ENCODE peak calls at places on chromosomes 5 and 9, in six cellular contexts. G, L, K, D, R and S are unnamed samples.

GRCh38 chr5:137887831-137888230 is 1.4 kb upstream of the PKD2L2 start:
- DNase-seq in G (no peak), L (no peak), K (no peak), D (no peak), R (no peak), S (no peak)

GRCh38 chr5:80041536-80041935 is 6.4 kb downstream of the THBS4 start:
- DNase-seq in G (no peak), L (no peak), K (no peak), D (no peak), R (no peak), S (no peak)

GRCh38 chr9:109751253-109751652 is 28.7 kb upstream of the PALM2AKAP2 start:
- DNase-seq in G (no peak), L (peak), K (no peak), D (no peak), R (no peak), S (no peak)

GRCh38 chr5:178350361-178351220 is 118.0 kb upstream of the PHYKPL start:
- DNase-seq in G (no peak), L (no peak), K (no peak), D (no peak), R (no peak), S (no peak)

GRCh38 chr9:93677061-93677571 is 100.7 kb downstream of the PHF2 start:
- DNase-seq in G (no peak), L (no peak), K (no peak), D (no peak), R (no peak), S (no peak)

GRCh38 chr9:80040457-80040856 is 468.7 kb downstream of the TLE4 start:
- DNase-seq in G (no peak), L (peak), K (no peak), D (no peak), R (no peak), S (no peak)

GRCh38 chr5:10111575-10111974 is 138.1 kb downstream of the ATPSCKMT start:
- DNase-seq in G (no peak), L (peak), K (peak), D (no peak), R (peak), S (no peak)

GRCh38 chr5:91266184-91266705 is 116.9 kb downstream of the ARRDC3 start:
- DNase-seq in G (no peak), L (no peak), K (peak), D (no peak), R (peak), S (no peak)

GRCh38 chr5:38556599-38557308 is at the start of gene LIFR:
- DNase-seq in G (peak), L (peak), K (peak), D (no peak), R (peak), S (peak)

GRCh38 chr9:129081388-129081889 is 528 bp downstream of the DOLPP1 start:
- DNase-seq in G (no peak), L (no peak), K (no peak), D (no peak), R (no peak), S (no peak)

GRCh38 chr5:56412601-56413379 is 179.7 kb upstream of the ANKRD55 start:
- DNase-seq in G (no peak), L (no peak), K (no peak), D (no peak), R (no peak), S (no peak)

GRCh38 chr5:35854248-35854647 is 2.4 kb upstream of the IL7R start:
- DNase-seq in G (peak), L (no peak), K (no peak), D (peak), R (no peak), S (no peak)

GRCh38 chr5:74434124-74434899 is 206.2 kb downstream of the ENC1 start:
- DNase-seq in G (no peak), L (peak), K (no peak), D (no peak), R (no peak), S (no peak)

GRCh38 chr5:146118325-146118724 is 12.9 kb upstream of the PLAC8L1 start:
- DNase-seq in G (no peak), L (no peak), K (no peak), D (no peak), R (no peak), S (no peak)

GRCh38 chr9:108885643-108886348 is 23.7 kb downstream of the ACTL7A start:
- DNase-seq in G (no peak), L (no peak), K (peak), D (no peak), R (peak), S (peak)

GRCh38 chr5:139631520-139632165 is 16.5 kb upstream of the CXXC5 start:
- DNase-seq in G (no peak), L (no peak), K (no peak), D (no peak), R (no peak), S (no peak)

GRCh38 chr5:171992813-171993212 is 13.6 kb downstream of the FBXW11 start:
- DNase-seq in G (no peak), L (no peak), K (no peak), D (no peak), R (no peak), S (no peak)

GRCh38 chr5:179699640-179700298 is 1.0 kb downstream of the CANX start:
- DNase-seq in G (peak), L (peak), K (peak), D (no peak), R (peak), S (no peak)

GRCh38 chr5:126514159-126515141 is 80.6 kb downstream of the ALDH7A1 start:
- DNase-seq in G (no peak), L (no peak), K (peak), D (no peak), R (peak), S (no peak)

GRCh38 chr5:176738851-176739250 is 71.5 kb upstream of the UNC5A start:
- DNase-seq in G (no peak), L (no peak), K (no peak), D (no peak), R (no peak), S (no peak)

DNA sequence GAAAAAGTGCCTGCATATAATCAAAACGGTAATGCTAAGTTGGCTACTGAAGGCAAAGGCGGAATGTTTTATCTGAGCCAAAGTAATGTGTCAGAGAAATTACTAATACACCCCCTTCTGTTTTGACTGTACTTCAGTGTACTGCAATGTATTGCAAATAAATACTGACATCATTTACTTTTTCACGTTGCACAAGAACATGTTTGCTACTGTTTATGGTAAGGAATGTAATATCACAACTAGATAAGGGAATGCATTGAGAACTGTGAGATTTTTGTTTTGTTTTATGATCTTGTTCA is 825 bp upstream of the AGTPBP1 start:
- DNase-seq in G (no peak), L (no peak), K (peak), D (no peak), R (no peak), S (peak)
- H3K4me3 ChIP-seq in G (peak), L (peak), K (peak), D (peak), R (peak), S (peak)

DNA sequence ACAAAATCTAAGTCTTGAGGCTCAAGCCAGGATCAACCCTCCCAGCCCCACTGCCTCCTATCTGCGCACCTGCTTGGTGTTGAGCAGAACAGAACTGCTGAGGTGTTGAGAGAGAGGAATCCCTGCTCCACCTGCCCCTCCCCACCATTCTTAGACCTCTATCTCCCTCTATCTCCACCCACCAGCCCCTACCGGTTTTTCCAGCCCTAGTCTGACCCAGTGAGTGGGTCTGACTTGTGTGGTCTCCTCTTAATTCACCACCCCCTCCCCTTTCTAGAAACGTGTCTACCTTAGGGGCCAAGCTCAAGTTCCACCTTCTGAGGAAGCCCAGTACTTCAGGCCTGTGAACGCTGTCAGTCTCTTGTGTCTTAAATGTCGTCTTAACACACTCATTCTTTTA is 93.7 kb downstream of the ARHGAP26 start:
- DNase-seq in G (no peak), L (no peak), K (no peak), D (no peak), R (no peak), S (no peak)
- H3K4me3 ChIP-seq in G (no peak), L (no peak), K (no peak), D (no peak), R (no peak), S (no peak)

GRCh38 chr9:121491111-121491510 is 8.5 kb downstream of the GGTA1 start:
- DNase-seq in G (no peak), L (no peak), K (no peak), D (no peak), R (no peak), S (no peak)

GRCh38 chr9:121494192-121494591 is 5.5 kb downstream of the GGTA1 start:
- DNase-seq in G (no peak), L (no peak), K (no peak), D (no peak), R (no peak), S (no peak)

GRCh38 chr9:121484659-121485446 is 14.8 kb downstream of the GGTA1 start:
- DNase-seq in G (no peak), L (no peak), K (no peak), D (no peak), R (no peak), S (no peak)

GRCh38 chr9:121485618-121486531 is 13.8 kb downstream of the GGTA1 start:
- DNase-seq in G (no peak), L (no peak), K (no peak), D (no peak), R (no peak), S (no peak)

DNA sequence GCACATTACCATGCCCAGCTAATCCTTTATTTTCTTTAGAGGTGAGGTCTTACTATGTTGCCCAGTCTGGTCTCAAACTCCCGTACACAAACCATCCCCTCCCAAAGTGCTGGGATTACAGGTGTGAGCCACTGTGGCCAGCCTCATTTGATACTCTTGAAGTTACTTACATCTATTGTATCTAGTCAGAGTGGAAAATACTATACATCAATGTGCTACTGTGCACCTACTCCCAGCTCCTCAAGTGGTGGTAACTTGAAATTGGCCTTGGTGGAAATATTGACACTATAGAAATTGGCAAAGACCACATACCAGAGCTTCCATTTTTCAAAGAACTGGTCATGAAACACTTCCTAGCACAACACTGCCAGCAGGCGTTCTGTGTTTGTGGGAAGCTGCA is 10.3 kb downstream of the GGTA1 start:
- DNase-seq in G (no peak), L (no peak), K (no peak), D (no peak), R (no peak), S (no peak)
- H3K4me3 ChIP-seq in G (no peak), L (no peak), K (no peak), D (no peak), R (no peak), S (no peak)

GRCh38 chr5:140674211-140674610 is 835 bp upstream of the DND1 start:
- DNase-seq in G (no peak), L (no peak), K (no peak), D (no peak), R (no peak), S (no peak)

GRCh38 chr5:140674629-140675028 is 1.3 kb upstream of the DND1 start:
- DNase-seq in G (no peak), L (no peak), K (no peak), D (no peak), R (no peak), S (no peak)

GRCh38 chr5:140671472-140672210 is 1.7 kb downstream of the DND1 start:
- DNase-seq in G (no peak), L (no peak), K (no peak), D (no peak), R (no peak), S (no peak)

GRCh38 chr5:140672455-140673186 is 755 bp downstream of the DND1 start:
- DNase-seq in G (no peak), L (peak), K (peak), D (no peak), R (no peak), S (no peak)

DNA sequence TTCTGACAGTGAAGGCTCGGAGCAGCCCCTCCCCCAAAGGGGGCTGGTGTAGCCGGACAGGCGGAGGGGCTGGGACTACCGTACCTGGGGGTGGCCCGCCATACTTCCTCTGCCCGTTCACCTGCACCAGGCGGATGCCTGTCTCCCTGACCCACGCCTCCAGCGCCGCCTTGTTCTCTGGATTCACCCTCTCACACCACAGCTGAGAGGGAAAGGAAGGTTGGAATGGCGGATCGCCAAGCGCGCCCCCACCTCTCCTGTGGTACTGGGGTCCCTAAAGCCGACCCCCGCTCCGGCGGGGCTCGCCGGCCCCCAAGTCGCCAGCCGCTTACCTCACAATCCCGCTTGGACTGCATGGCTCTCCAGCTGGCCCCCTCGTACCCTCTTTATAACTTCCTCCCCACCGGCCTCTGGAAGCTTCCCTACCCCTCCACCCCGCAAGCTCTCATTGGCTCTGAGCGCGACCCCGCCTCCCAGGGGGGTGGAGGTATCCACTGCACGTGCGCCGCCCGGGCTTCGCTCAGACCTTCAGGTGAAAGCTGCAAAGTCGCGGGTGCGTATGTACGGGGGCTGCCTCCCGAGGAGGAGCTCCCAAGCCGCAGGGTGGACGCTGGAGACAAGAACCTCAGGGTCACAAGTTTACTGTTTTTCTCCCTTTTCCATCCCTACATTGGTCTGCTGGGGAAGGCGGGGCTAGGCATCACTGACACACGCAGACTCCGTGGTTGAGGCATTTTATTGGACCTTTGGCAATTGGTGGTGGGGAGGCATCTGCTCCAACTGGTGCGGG is at the start of gene DND1:
- DNase-seq in G (no peak), L (no peak), K (no peak), D (no peak), R (no peak), S (no peak)
- H3K4me3 ChIP-seq in G (no peak), L (no peak), K (no peak), D (no peak), R (no peak), S (no peak)

GRCh38 chr5:16712178-16712577 is 95.4 kb upstream of the RETREG1 start:
- DNase-seq in G (no peak), L (peak), K (no peak), D (no peak), R (no peak), S (no peak)

GRCh38 chr5:16709691-16710420 is 93.1 kb upstream of the RETREG1 start:
- DNase-seq in G (no peak), L (no peak), K (no peak), D (no peak), R (no peak), S (no peak)

GRCh38 chr5:16707869-16708192 is 91.0 kb upstream of the RETREG1 start:
- DNase-seq in G (no peak), L (no peak), K (no peak), D (no peak), R (no peak), S (no peak)

GRCh38 chr5:16713386-16713928 is 96.7 kb upstream of the RETREG1 start:
- DNase-seq in G (no peak), L (peak), K (peak), D (no peak), R (peak), S (no peak)

GRCh38 chr5:16712600-16712999 is 95.8 kb upstream of the RETREG1 start:
- DNase-seq in G (no peak), L (no peak), K (no peak), D (no peak), R (no peak), S (no peak)
- H3K4me3 ChIP-seq in G (no peak), L (peak), K (no peak), D (no peak), R (no peak), S (no peak)

GRCh38 chr9:18923671-18924430 is 109.2 kb downstream of the SAXO1 start:
- DNase-seq in G (no peak), L (no peak), K (no peak), D (no peak), R (no peak), S (no peak)
- H3K4me3 ChIP-seq in G (no peak), L (no peak), K (no peak), D (no peak), R (no peak), S (no peak)

GRCh38 chr9:87512321-87512720 is 14.7 kb downstream of the DAPK1 start:
- DNase-seq in G (no peak), L (no peak), K (no peak), D (no peak), R (no peak), S (no peak)
- H3K4me3 ChIP-seq in G (no peak), L (no peak), K (no peak), D (no peak), R (no peak), S (no peak)

DNA sequence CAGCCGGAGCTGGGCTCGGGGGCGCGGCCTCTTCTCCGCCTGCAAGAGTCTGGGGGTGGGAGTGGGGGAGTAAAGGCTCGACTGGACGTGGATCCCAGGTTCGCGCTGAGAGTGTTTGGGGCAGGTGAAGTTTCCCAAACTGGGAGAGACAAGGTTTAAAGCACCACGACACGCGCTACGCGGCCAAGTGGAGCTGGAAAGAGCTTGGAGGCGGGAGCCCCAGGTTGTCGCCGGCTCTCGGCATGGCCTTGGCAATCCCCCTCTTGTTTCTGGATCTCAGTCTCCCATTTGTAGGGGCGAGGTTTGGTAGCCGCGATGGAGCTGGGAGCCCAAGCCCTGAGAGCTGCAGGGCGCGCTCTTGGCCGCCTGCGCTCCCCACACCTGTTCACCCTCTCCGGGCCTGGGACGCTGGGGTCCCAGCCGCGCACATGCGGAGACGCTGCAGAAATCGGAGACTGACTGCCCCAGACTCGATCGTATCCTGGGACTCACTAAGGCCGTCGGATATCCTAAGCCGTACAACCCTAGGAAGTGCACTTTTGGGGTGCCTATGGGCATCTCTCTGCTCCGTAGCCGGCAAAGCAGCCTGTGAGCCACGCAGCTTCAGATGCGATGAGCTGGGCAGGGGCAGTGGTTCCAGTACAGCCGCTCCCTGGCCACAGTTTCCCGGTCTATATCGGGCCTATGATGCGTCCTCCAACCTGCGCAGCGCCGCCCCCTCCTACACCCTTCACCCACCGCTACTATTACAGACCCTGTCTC is 937 bp downstream of the TMOD1 start:
- DNase-seq in G (no peak), L (peak), K (peak), D (no peak), R (no peak), S (no peak)
- H3K4me3 ChIP-seq in G (peak), L (peak), K (peak), D (peak), R (peak), S (peak)

DNA sequence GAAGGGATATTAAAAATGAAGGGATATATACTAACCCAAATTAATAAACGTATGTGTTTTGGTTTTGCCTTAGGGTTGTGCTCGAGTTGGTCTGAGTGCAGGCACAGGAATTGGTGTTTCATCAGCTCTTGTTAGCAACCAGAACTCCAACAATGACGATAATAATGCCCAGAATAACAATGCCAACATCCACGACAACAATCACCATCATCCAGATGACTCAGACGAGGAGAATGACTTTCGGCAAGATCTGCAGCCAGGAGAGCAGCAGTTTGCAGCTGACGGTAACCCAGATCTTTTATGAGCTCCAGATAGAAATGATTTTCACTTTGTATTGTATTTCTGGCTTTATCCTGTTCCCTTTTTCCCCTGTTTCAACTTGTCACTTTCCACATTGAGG is 33.2 kb downstream of the FBXO38 start:
- DNase-seq in G (no peak), L (no peak), K (peak), D (no peak), R (peak), S (no peak)
- H3K4me3 ChIP-seq in G (no peak), L (no peak), K (no peak), D (no peak), R (no peak), S (no peak)